ENCODE peak calls at places on chromosomes 4 and X, in six cellular contexts. E, V, M, I, L and O are unnamed samples.
A peak's percentile ranks its signal among the peaks of the same experiment; 100 is the strongest.

GRCh38 chr4:170374770-170375169 is 285.0 kb upstream of the AADAT start:
- DNase-seq in M (no peak), L (no peak), V (no peak), E (peak; percentile 33), I (no peak), O (no peak)

GRCh38 chr4:38672247-38673071 is 8.5 kb downstream of the KLF3 start:
- DNase-seq in I (no peak), M (no peak), V (peak; percentile 53), E (peak; percentile 36), L (no peak), O (no peak)

GRCh38 chr4:2461246-2461960 is 7.5 kb upstream of the RNF4 start:
- DNase-seq in L (no peak), E (no peak), I (no peak), M (no peak), V (no peak), O (no peak)

GRCh38 chr4:7194251-7195137 is 2.2 kb downstream of the SORCS2 start:
- DNase-seq in I (peak; percentile 66), L (no peak), V (peak; percentile 15), E (peak; percentile 55), M (no peak), O (no peak)

GRCh38 chr4:185232370-185232769 is 23.0 kb downstream of the SNX25 start:
- DNase-seq in E (no peak), V (no peak), M (no peak), I (no peak), L (no peak), O (no peak)

GRCh38 chr4:26330186-26330787 is 9.5 kb downstream of the RBPJ start:
- DNase-seq in V (no peak), I (no peak), M (no peak), E (peak; percentile 55), L (no peak), O (no peak)

GRCh38 chrX:28787206-28787605 is 200.0 kb downstream of the IL1RAPL1 start:
- DNase-seq in L (no peak), E (peak; percentile 10), V (no peak), I (no peak), M (no peak), O (no peak)

GRCh38 chr4:8834681-8835220 is 36.9 kb downstream of the HMX1 start:
- DNase-seq in E (no peak), L (no peak), I (peak; percentile 60), V (peak; percentile 4), M (no peak), O (no peak)

GRCh38 chr4:89724716-89725115 is 112.2 kb downstream of the SNCA start:
- DNase-seq in V (no peak), L (no peak), M (no peak), I (no peak), E (no peak), O (no peak)

GRCh38 chr4:157405070-157405469 is 184.5 kb downstream of the GRIA2 start:
- DNase-seq in I (no peak), L (no peak), M (no peak), E (no peak), V (no peak), O (no peak)

GRCh38 chr4:176044589-176044951 is 21.1 kb upstream of the WDR17 start:
- DNase-seq in E (no peak), V (no peak), M (no peak), I (no peak), L (no peak), O (no peak)

GRCh38 chrX:127762663-127763062 is 289.5 kb downstream of the ACTRT1 start:
- DNase-seq in L (no peak), M (no peak), E (no peak), I (no peak), V (no peak), O (no peak)

GRCh38 chr4:109662786-109663185 is 40.5 kb downstream of the CASP6 start:
- DNase-seq in V (no peak), E (no peak), L (no peak), M (no peak), I (no peak), O (no peak)

GRCh38 chr4:7070729-7071511 is 3.1 kb upstream of the GRPEL1 start:
- DNase-seq in V (peak; percentile 81), I (peak; percentile 86), L (peak; percentile 78), M (no peak), E (peak; percentile 72), O (peak; percentile 78)

GRCh38 chr4:153094435-153094834 is 109.8 kb upstream of the TRIM2 start:
- DNase-seq in I (no peak), V (no peak), M (no peak), E (no peak), L (no peak), O (no peak)

GRCh38 chr4:16129336-16129735 is 45.5 kb upstream of the PROM1 start:
- DNase-seq in I (no peak), V (no peak), E (no peak), M (no peak), L (no peak), O (no peak)

GRCh38 chr4:148441624-148441985 is 609 bp downstream of the NR3C2 start:
- DNase-seq in V (peak; percentile 27), E (no peak), I (no peak), M (no peak), L (no peak), O (no peak)

DNA sequence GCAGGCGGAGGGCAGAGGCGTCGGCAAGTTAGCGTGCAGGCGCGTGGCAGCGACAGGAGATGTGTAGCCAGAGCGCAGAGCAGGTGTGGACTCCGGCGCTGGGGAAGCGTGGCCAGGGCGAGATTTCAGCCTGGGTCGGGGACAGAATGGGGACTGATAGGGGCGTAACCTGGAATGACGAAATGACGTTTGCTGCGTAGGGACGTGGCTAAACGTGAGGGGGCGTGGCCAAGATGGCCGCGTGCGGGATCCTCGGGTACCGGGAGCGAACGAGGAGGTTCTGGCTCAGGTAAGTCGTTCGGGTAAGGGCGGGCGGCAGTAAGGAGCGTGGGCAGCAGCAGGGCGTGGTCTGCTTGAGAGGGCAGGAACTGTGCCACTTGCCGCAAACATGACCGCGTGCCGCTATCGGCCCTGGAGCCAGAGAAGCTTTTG is 10.9 kb upstream of the CLTRN start:
- DNase-seq in L (peak; percentile 91), E (peak; percentile 86), V (peak; percentile 89), I (peak; percentile 93), M (peak; percentile 74), O (peak; percentile 54)
- TF ChIP-seq POLR2A in L (no peak), E (peak; percentile 60), V (peak; percentile 38), I (peak; percentile 20), M (peak; percentile 67), O (peak; percentile 40)

GRCh38 chr4:163553146-163553545 is 58.7 kb downstream of the TMA16 start:
- DNase-seq in M (no peak), L (no peak), V (no peak), I (no peak), E (no peak), O (no peak)

GRCh38 chr4:163554870-163555465 is 60.5 kb downstream of the TMA16 start:
- DNase-seq in M (no peak), E (no peak), L (no peak), V (no peak), I (no peak), O (no peak)

GRCh38 chr4:163558539-163559044 is 64.1 kb downstream of the TMA16 start:
- DNase-seq in L (peak; percentile 19), M (no peak), I (no peak), E (no peak), V (no peak), O (peak; percentile 15)

GRCh38 chr4:163556650-163557391 is 62.3 kb downstream of the TMA16 start:
- DNase-seq in M (no peak), V (no peak), E (no peak), I (no peak), L (no peak), O (no peak)

DNA sequence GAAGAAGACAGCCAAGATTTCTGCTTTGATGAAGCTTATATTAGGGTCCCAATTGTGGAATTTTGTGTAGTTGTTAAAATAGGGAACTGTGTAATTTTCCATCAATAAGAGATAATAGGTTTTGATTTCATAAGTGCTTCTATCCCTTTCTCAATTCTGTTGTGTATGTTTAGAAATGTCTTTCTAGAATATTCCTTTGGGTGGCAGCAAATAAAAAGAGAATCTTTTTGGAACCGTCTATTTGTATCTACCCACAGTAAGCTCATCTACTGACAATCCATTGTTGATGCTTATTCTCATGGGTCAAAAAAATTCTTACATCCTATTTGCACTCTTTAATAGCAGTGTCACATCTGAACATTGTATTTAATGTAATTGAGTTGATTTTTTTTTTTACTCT is 61.7 kb downstream of the TMA16 start:
- DNase-seq in I (no peak), M (no peak), V (no peak), L (no peak), E (no peak), O (no peak)
- TF ChIP-seq CTCF in I (no peak), M (no peak), V (no peak), L (peak; percentile 18), E (peak; percentile 25), O (no peak)

GRCh38 chr4:140134780-140135179 is 19.2 kb downstream of the MAML3 start:
- DNase-seq in V (no peak), M (no peak), L (no peak), I (no peak), E (no peak), O (no peak)
- H3K4me1 ChIP-seq in V (peaks cover 30% of the 10 kb centered on the region), M (no peaks in the 10 kb centered on the region), L (no peaks in the 10 kb centered on the region), I (no peaks in the 10 kb centered on the region), E (peaks cover 97% of the 10 kb centered on the region), O (no peaks in the 10 kb centered on the region)

DNA sequence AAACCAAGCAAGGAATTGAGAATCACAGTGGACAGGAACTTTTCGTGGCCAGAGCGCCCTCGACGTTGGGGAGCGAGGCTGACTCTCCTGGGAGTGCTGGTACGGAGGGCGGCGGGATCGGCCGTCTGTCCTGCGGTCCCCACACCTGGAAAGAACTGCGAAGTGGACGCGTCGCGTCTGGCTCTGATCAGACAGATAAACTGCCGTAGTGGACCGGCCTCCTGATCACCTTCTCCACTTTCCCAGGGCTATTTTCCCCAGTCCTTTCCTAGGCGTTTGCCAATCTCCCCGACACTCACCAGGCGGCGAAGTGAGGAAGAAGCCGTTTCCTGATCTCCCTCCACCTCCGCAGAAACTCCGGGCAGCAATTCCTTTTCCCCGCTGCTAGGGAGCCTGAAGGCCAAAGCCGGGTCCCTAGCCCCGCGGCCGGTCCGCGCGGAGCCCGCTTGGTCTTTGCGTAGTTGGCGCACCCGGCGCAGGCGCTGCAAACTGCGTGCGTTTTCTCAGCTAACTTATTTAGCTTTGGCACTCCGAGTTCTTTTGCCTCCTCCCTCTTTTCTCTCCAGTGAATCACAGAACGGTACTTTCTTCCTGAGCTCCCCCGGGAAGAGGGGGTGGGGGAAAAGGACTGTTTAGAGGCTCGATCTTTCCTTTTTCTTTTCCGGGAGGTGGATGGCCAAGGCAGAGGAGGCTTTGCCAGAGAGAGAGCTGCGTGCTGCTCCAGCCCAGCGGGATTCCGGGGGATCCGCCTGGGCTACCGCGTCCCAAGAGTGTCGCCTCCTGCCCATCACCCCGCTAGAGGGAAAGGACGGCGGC is at the start of gene ARSJ:
- DNase-seq in E (peak; percentile 58), V (peak; percentile 74), I (peak; percentile 81), L (peak; percentile 59), M (no peak), O (no peak)
- TF ChIP-seq POLR2A in E (no peak), V (peak; percentile 22), I (peak; percentile 21), L (peak; percentile 19), M (peak; percentile 56), O (no peak)

GRCh38 chr4:20544645-20545044 is 155.6 kb upstream of the PACRGL start:
- DNase-seq in E (peak; percentile 12), I (no peak), L (no peak), V (no peak), M (no peak), O (no peak)
- TF ChIP-seq CTCF in E (peak; percentile 41), I (peak; percentile 61), L (peak; percentile 59), V (peak; percentile 27), M (no peak), O (no peak)

DNA sequence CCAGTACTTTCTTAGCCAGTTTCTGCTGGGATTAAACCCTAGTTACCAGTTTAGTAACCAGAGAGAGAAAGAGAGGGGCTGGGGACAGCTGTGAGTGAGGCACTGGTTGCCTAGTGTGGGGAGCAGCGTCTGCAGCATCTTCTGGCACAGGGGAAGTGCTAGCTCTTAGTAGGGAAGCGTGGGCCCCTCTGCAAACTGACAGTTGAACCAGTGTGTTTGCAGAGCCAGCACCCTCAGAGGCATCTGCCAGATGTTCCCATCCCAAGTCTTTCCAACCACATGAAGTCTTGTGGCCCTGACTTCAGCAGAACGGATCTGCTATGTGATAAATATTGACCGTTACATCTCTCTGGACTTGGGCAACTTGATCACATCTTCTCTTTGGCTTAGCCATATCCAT is 15.0 kb downstream of the RBMX2 start:
- DNase-seq in E (no peak), I (no peak), M (no peak), L (no peak), V (no peak), O (no peak)
- H3K4me1 ChIP-seq in E (no peaks in the 10 kb centered on the region), I (no peaks in the 10 kb centered on the region), M (no peaks in the 10 kb centered on the region), L (no peaks in the 10 kb centered on the region), V (no peaks in the 10 kb centered on the region), O (no peaks in the 10 kb centered on the region)